ENCODE peak calls at places on chromosomes 11 and 22, in eight cellular contexts. One of them, this sample, is unnamed. For H3K27me3, the result is how much of the 10 kb centered on the place peaks cover.

GRCh38 chr11:69044111-69045013 is 4.4 kb upstream of the TPCN2 start:
- DNase-seq in gastrocnemius medialis: peak
- DNase-seq in CD8-positive, alpha-beta T cell: peak
- DNase-seq in astrocyte: peak
- DNase-seq in transverse colon: peak
- DNase-seq in heart left ventricle: peak
- DNase-seq in breast epithelium: peak
- DNase-seq in brain microvascular endothelial cell: peak
- DNase-seq in this sample: no peak

GRCh38 chr11:116607027-116607426 is 165.8 kb downstream of the BUD13 start:
- DNase-seq in transverse colon: no peak
- DNase-seq in breast epithelium: no peak
- DNase-seq in astrocyte: no peak
- DNase-seq in gastrocnemius medialis: no peak
- DNase-seq in CD8-positive, alpha-beta T cell: no peak
- DNase-seq in brain microvascular endothelial cell: no peak
- DNase-seq in heart left ventricle: peak
- DNase-seq in this sample: no peak

GRCh38 chr11:8258771-8259170 is 4.9 kb downstream of the LMO1 start:
- DNase-seq in breast epithelium: no peak
- DNase-seq in transverse colon: no peak
- DNase-seq in heart left ventricle: no peak
- DNase-seq in brain microvascular endothelial cell: peak
- DNase-seq in CD8-positive, alpha-beta T cell: no peak
- DNase-seq in gastrocnemius medialis: peak
- DNase-seq in astrocyte: peak
- DNase-seq in this sample: no peak

GRCh38 chr22:49724030-49724892 is 103.4 kb downstream of the BRD1 start:
- DNase-seq in transverse colon: no peak
- DNase-seq in CD8-positive, alpha-beta T cell: peak
- DNase-seq in breast epithelium: peak
- DNase-seq in heart left ventricle: no peak
- DNase-seq in gastrocnemius medialis: no peak
- DNase-seq in astrocyte: no peak
- DNase-seq in brain microvascular endothelial cell: no peak
- DNase-seq in this sample: no peak

GRCh38 chr11:61851128-61851899 is 23.2 kb downstream of the FADS2 start:
- DNase-seq in brain microvascular endothelial cell: no peak
- DNase-seq in gastrocnemius medialis: no peak
- DNase-seq in astrocyte: no peak
- DNase-seq in heart left ventricle: peak
- DNase-seq in CD8-positive, alpha-beta T cell: no peak
- DNase-seq in breast epithelium: no peak
- DNase-seq in transverse colon: no peak
- DNase-seq in this sample: no peak

GRCh38 chr11:59145534-59145933 is 2.9 kb downstream of the FAM111A start:
- DNase-seq in gastrocnemius medialis: no peak
- DNase-seq in heart left ventricle: no peak
- DNase-seq in brain microvascular endothelial cell: no peak
- DNase-seq in transverse colon: no peak
- DNase-seq in breast epithelium: no peak
- DNase-seq in CD8-positive, alpha-beta T cell: no peak
- DNase-seq in astrocyte: no peak
- DNase-seq in this sample: no peak

GRCh38 chr11:76236092-76237026 is 30.1 kb upstream of the WNT11 start:
- DNase-seq in brain microvascular endothelial cell: peak
- DNase-seq in astrocyte: peak
- DNase-seq in heart left ventricle: peak
- DNase-seq in breast epithelium: no peak
- DNase-seq in transverse colon: peak
- DNase-seq in gastrocnemius medialis: no peak
- DNase-seq in CD8-positive, alpha-beta T cell: peak
- DNase-seq in this sample: no peak

GRCh38 chr11:33448461-33449130 is 191.4 kb downstream of the HIPK3 start:
- DNase-seq in breast epithelium: no peak
- DNase-seq in brain microvascular endothelial cell: peak
- DNase-seq in transverse colon: no peak
- DNase-seq in astrocyte: peak
- DNase-seq in CD8-positive, alpha-beta T cell: no peak
- DNase-seq in heart left ventricle: no peak
- DNase-seq in gastrocnemius medialis: no peak
- DNase-seq in this sample: no peak

GRCh38 chr11:6556139-6556949 is 47.1 kb downstream of the RRP8 start:
- DNase-seq in brain microvascular endothelial cell: no peak
- DNase-seq in transverse colon: no peak
- DNase-seq in heart left ventricle: no peak
- DNase-seq in CD8-positive, alpha-beta T cell: no peak
- DNase-seq in astrocyte: no peak
- DNase-seq in gastrocnemius medialis: no peak
- DNase-seq in breast epithelium: no peak
- DNase-seq in this sample: no peak

GRCh38 chr11:2567026-2567671 is 122.3 kb downstream of the KCNQ1 start:
- DNase-seq in breast epithelium: no peak
- DNase-seq in brain microvascular endothelial cell: no peak
- DNase-seq in gastrocnemius medialis: no peak
- DNase-seq in astrocyte: no peak
- DNase-seq in transverse colon: no peak
- DNase-seq in CD8-positive, alpha-beta T cell: no peak
- DNase-seq in heart left ventricle: no peak
- DNase-seq in this sample: no peak

GRCh38 chr11:47977651-47978050 is 2.7 kb upstream of the PTPRJ start:
- DNase-seq in CD8-positive, alpha-beta T cell: no peak
- DNase-seq in transverse colon: no peak
- DNase-seq in breast epithelium: no peak
- DNase-seq in gastrocnemius medialis: no peak
- DNase-seq in brain microvascular endothelial cell: no peak
- DNase-seq in heart left ventricle: no peak
- DNase-seq in astrocyte: no peak
- DNase-seq in this sample: no peak

GRCh38 chr22:23537421-23537820 is 42.7 kb downstream of the IGLL1 start:
- DNase-seq in astrocyte: no peak
- DNase-seq in transverse colon: no peak
- DNase-seq in gastrocnemius medialis: no peak
- DNase-seq in CD8-positive, alpha-beta T cell: no peak
- DNase-seq in breast epithelium: peak
- DNase-seq in brain microvascular endothelial cell: no peak
- DNase-seq in heart left ventricle: no peak
- DNase-seq in this sample: no peak

GRCh38 chr11:45724145-45724544 is 58.7 kb upstream of the CHST1 start:
- DNase-seq in breast epithelium: no peak
- DNase-seq in transverse colon: no peak
- DNase-seq in CD8-positive, alpha-beta T cell: no peak
- DNase-seq in heart left ventricle: no peak
- DNase-seq in gastrocnemius medialis: no peak
- DNase-seq in brain microvascular endothelial cell: no peak
- DNase-seq in astrocyte: no peak
- DNase-seq in this sample: no peak

GRCh38 chr11:117458275-117459120 is 130.8 kb downstream of the CEP164 start:
- DNase-seq in gastrocnemius medialis: no peak
- DNase-seq in transverse colon: no peak
- DNase-seq in heart left ventricle: no peak
- DNase-seq in CD8-positive, alpha-beta T cell: no peak
- DNase-seq in brain microvascular endothelial cell: no peak
- DNase-seq in astrocyte: no peak
- DNase-seq in breast epithelium: no peak
- DNase-seq in this sample: no peak

GRCh38 chr22:41482319-41482935 is 13.5 kb downstream of the ACO2 start:
- DNase-seq in brain microvascular endothelial cell: peak
- DNase-seq in CD8-positive, alpha-beta T cell: no peak
- DNase-seq in gastrocnemius medialis: no peak
- DNase-seq in heart left ventricle: no peak
- DNase-seq in transverse colon: no peak
- DNase-seq in breast epithelium: no peak
- DNase-seq in astrocyte: peak
- DNase-seq in this sample: no peak

GRCh38 chr11:129992161-129992944 is 10.3 kb downstream of the PRDM10 start:
- DNase-seq in gastrocnemius medialis: peak
- DNase-seq in transverse colon: peak
- DNase-seq in heart left ventricle: no peak
- DNase-seq in astrocyte: peak
- DNase-seq in breast epithelium: no peak
- DNase-seq in CD8-positive, alpha-beta T cell: peak
- DNase-seq in brain microvascular endothelial cell: no peak
- DNase-seq in this sample: peak

GRCh38 chr22:32648486-32648885 is 153.0 kb upstream of the TIMP3 start:
- DNase-seq in CD8-positive, alpha-beta T cell: no peak
- DNase-seq in heart left ventricle: no peak
- DNase-seq in gastrocnemius medialis: no peak
- DNase-seq in transverse colon: no peak
- DNase-seq in breast epithelium: no peak
- DNase-seq in astrocyte: no peak
- DNase-seq in brain microvascular endothelial cell: no peak
- DNase-seq in this sample: no peak

GRCh38 chr22:32652609-32653008 is 148.9 kb upstream of the TIMP3 start:
- DNase-seq in gastrocnemius medialis: no peak
- DNase-seq in transverse colon: no peak
- DNase-seq in breast epithelium: no peak
- DNase-seq in astrocyte: no peak
- DNase-seq in heart left ventricle: no peak
- DNase-seq in CD8-positive, alpha-beta T cell: no peak
- DNase-seq in brain microvascular endothelial cell: no peak
- DNase-seq in this sample: no peak

GRCh38 chr22:32646476-32646875 is 155.0 kb upstream of the TIMP3 start:
- DNase-seq in CD8-positive, alpha-beta T cell: no peak
- DNase-seq in brain microvascular endothelial cell: no peak
- DNase-seq in transverse colon: no peak
- DNase-seq in heart left ventricle: no peak
- DNase-seq in breast epithelium: no peak
- DNase-seq in gastrocnemius medialis: no peak
- DNase-seq in astrocyte: no peak
- DNase-seq in this sample: no peak

GRCh38 chr22:32650553-32651345 is 150.8 kb upstream of the TIMP3 start:
- DNase-seq in gastrocnemius medialis: no peak
- DNase-seq in breast epithelium: no peak
- DNase-seq in CD8-positive, alpha-beta T cell: no peak
- DNase-seq in brain microvascular endothelial cell: peak
- DNase-seq in heart left ventricle: no peak
- DNase-seq in astrocyte: peak
- DNase-seq in transverse colon: no peak
- DNase-seq in this sample: no peak

DNA sequence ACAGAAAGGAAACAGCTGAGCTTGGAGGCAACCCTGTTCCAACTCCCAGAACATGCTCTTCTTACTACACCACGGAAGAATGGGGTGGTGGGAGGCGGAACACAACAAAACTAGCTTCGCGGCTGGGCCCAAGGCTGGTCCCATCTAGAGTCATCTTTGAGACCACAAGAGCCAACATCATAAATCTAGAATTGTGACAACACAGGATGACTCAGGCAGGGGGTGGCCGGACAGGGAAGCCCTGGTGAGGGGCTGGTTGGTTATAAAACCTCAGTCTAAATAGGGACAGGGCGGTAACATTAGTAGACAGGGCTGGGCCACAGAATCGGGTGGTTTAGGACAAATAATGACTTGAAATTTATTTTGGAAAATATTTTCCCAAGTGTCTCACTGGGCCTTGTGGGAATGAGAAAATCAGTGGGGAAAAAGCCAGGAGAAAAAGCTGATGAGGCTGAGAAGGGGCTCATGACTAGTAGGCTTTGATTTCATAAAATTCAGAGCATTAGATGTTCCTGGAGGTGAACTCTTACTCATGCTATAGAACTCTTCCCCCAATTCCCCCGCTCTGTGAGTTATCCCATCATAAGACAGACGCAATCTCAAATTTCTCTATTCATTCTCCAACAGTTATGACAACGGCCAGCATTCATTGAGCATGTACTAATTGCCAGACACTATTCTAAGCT is 151.8 kb upstream of the TIMP3 start:
- DNase-seq in heart left ventricle: no peak
- DNase-seq in transverse colon: peak
- DNase-seq in brain microvascular endothelial cell: peak
- DNase-seq in gastrocnemius medialis: peak
- DNase-seq in CD8-positive, alpha-beta T cell: no peak
- DNase-seq in astrocyte: peak
- DNase-seq in breast epithelium: no peak
- DNase-seq in this sample: no peak
- H3K27ac ChIP-seq in heart left ventricle: peak
- H3K27ac ChIP-seq in transverse colon: peak
- H3K27ac ChIP-seq in brain microvascular endothelial cell: no peak
- H3K27ac ChIP-seq in gastrocnemius medialis: peak
- H3K27ac ChIP-seq in CD8-positive, alpha-beta T cell: no peak
- H3K27ac ChIP-seq in astrocyte: peak
- H3K27ac ChIP-seq in breast epithelium: peak
- H3K27ac ChIP-seq in this sample: no peak

DNA sequence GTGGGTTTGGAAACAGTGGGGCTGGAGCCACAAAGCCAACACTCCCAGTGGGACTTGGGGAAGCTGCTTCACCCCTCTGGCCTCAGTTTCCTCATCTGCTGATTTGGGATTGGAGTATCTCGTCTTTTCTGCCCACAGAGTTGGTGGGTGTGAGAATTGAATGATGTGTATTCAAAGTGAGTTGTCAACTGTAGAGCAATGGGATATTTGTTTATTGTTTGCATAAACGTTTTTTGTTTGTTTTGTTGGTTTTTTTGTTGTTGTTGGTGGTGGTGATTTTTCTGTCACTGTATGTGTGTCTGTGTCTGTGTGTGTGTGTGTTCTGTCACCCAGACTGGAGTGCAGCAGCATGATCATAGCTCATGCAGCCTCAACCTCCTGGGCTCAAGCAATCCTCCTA is 542.0 kb downstream of the MIAT start:
- DNase-seq in transverse colon: no peak
- DNase-seq in breast epithelium: no peak
- DNase-seq in CD8-positive, alpha-beta T cell: no peak
- DNase-seq in gastrocnemius medialis: no peak
- DNase-seq in brain microvascular endothelial cell: no peak
- DNase-seq in astrocyte: no peak
- DNase-seq in heart left ventricle: no peak
- DNase-seq in this sample: no peak
- TF ChIP-seq CTCF in transverse colon: no peak
- TF ChIP-seq CTCF in breast epithelium: no peak
- TF ChIP-seq CTCF in CD8-positive, alpha-beta T cell: no peak
- TF ChIP-seq CTCF in gastrocnemius medialis: no peak
- TF ChIP-seq CTCF in brain microvascular endothelial cell: no peak
- TF ChIP-seq CTCF in astrocyte: no peak
- TF ChIP-seq CTCF in heart left ventricle: no peak
- TF ChIP-seq CTCF in this sample: no peak

DNA sequence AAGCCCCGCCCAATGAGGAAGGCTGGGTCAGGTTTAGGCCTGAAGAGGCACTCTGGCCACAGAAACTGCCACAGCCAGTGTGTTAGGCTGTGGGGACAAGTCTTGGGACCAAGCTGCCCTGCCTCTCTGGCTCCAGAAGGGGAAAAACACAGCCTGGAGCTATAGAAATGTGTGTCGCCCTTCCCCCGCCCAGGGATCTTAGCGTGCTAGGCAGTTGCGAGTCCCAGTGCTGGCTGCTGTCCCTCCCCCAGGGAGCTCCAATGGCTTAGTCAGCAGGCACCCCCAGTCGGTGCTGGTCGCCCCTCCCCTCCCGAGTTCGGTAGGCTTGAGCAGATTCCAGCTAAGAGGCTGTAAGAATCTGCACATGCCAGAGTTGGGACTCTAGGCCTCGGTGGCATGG is 99.5 kb upstream of the API5 start:
- DNase-seq in brain microvascular endothelial cell: no peak
- DNase-seq in CD8-positive, alpha-beta T cell: no peak
- DNase-seq in astrocyte: no peak
- DNase-seq in transverse colon: no peak
- DNase-seq in gastrocnemius medialis: no peak
- DNase-seq in breast epithelium: no peak
- DNase-seq in heart left ventricle: no peak
- DNase-seq in this sample: no peak
- H3K27me3 ChIP-seq in brain microvascular endothelial cell: under half
- H3K27me3 ChIP-seq in CD8-positive, alpha-beta T cell: under half
- H3K27me3 ChIP-seq in astrocyte: under half
- H3K27me3 ChIP-seq in transverse colon: under half
- H3K27me3 ChIP-seq in gastrocnemius medialis: under half
- H3K27me3 ChIP-seq in breast epithelium: under half
- H3K27me3 ChIP-seq in heart left ventricle: under half
- H3K27me3 ChIP-seq in this sample: under half

GRCh38 chr11:36150986-36151385 is 138.2 kb downstream of the COMMD9 start:
- DNase-seq in breast epithelium: no peak
- DNase-seq in brain microvascular endothelial cell: peak
- DNase-seq in heart left ventricle: no peak
- DNase-seq in transverse colon: no peak
- DNase-seq in gastrocnemius medialis: no peak
- DNase-seq in astrocyte: no peak
- DNase-seq in CD8-positive, alpha-beta T cell: no peak
- DNase-seq in this sample: no peak
- H3K27ac ChIP-seq in breast epithelium: no peak
- H3K27ac ChIP-seq in brain microvascular endothelial cell: peak
- H3K27ac ChIP-seq in heart left ventricle: no peak
- H3K27ac ChIP-seq in transverse colon: no peak
- H3K27ac ChIP-seq in gastrocnemius medialis: no peak
- H3K27ac ChIP-seq in astrocyte: no peak
- H3K27ac ChIP-seq in CD8-positive, alpha-beta T cell: no peak
- H3K27ac ChIP-seq in this sample: no peak